ENCODE peak calls at places on chromosomes 7 and 10, in ten cellular contexts. I is spleen; C is fibroblast of lung; L is cardiac muscle cell; K is transverse colon; B is mesenchymal stem cell; H is psoas muscle; Y is CD8-positive, alpha-beta memory T cell; D is heart right ventricle; S is Peyer's patch. E is an unnamed sample.

GRCh38 chr7:132666076-132666775 is 90.0 kb upstream of the PLXNA4 start:
- DNase-seq in L (no peak), D (no peak), S (no peak), Y (no peak), H (no peak), B (peak; percentile 39), I (no peak), K (no peak), C (peak; percentile 8), E (no peak)

GRCh38 chr7:117666019-117666418 is 186.2 kb downstream of the CFTR start:
- DNase-seq in D (no peak), L (no peak), B (peak; percentile 87), H (no peak), I (no peak), C (peak; percentile 59), K (no peak), Y (no peak), S (no peak), E (no peak)

GRCh38 chr7:138008588-138009349 is 6.9 kb upstream of the CREB3L2 start:
- DNase-seq in D (no peak), K (peak; percentile 24), H (no peak), C (peak; percentile 77), S (peak; percentile 60), L (peak; percentile 75), B (peak; percentile 69), Y (peak; percentile 54), I (no peak), E (no peak)

GRCh38 chr7:45584261-45585210 is 10.4 kb downstream of the ADCY1 start:
- DNase-seq in Y (no peak), L (no peak), S (no peak), K (no peak), C (no peak), D (no peak), H (no peak), I (peak; percentile 56), B (no peak), E (no peak)

GRCh38 chr10:30127120-30127541 is 67.7 kb upstream of the JCAD start:
- DNase-seq in S (no peak), B (no peak), K (no peak), Y (no peak), D (no peak), C (peak; percentile 16), I (no peak), L (no peak), H (no peak), E (no peak)

GRCh38 chr7:15822123-15822495 is 135.6 kb upstream of the MEOX2 start:
- DNase-seq in B (no peak), C (no peak), H (no peak), S (no peak), K (no peak), Y (no peak), I (no peak), D (no peak), L (no peak), E (no peak)

GRCh38 chr7:107130487-107131220 is 38.1 kb upstream of the HBP1 start:
- DNase-seq in B (no peak), S (no peak), D (no peak), H (no peak), I (no peak), K (no peak), C (no peak), Y (no peak), L (no peak), E (no peak)

GRCh38 chr10:104396581-104396980 is 42.9 kb downstream of the CFAP58 start:
- DNase-seq in S (no peak), I (no peak), K (no peak), D (no peak), L (no peak), Y (no peak), C (no peak), H (no peak), B (no peak), E (no peak)

GRCh38 chr7:36639826-36640225 is 84.5 kb downstream of the AOAH start:
- DNase-seq in H (no peak), D (no peak), B (no peak), Y (peak; percentile 68), K (peak; percentile 48), I (peak; percentile 87), C (no peak), L (no peak), S (peak; percentile 83), E (no peak)

GRCh38 chr7:116447980-116448839 is 51.3 kb upstream of the CAV2 start:
- DNase-seq in L (no peak), B (no peak), H (no peak), D (no peak), I (no peak), S (no peak), Y (no peak), K (no peak), C (no peak), E (peak; percentile 61)

GRCh38 chr7:92709150-92709549 is 119.0 kb upstream of the FAM133B start:
- DNase-seq in L (no peak), Y (no peak), I (no peak), D (no peak), H (no peak), K (no peak), B (no peak), S (no peak), C (no peak), E (no peak)

GRCh38 chr10:71868192-71868697 is 17.2 kb upstream of the PSAP start:
- DNase-seq in C (peak; percentile 93), D (no peak), Y (no peak), S (peak; percentile 69), I (peak; percentile 77), L (no peak), H (peak; percentile 77), K (peak; percentile 68), B (peak; percentile 90), E (peak; percentile 56)

GRCh38 chr10:86218842-86219241 is 147.8 kb downstream of the GRID1 start:
- DNase-seq in H (peak; percentile 32), B (no peak), D (no peak), K (no peak), I (no peak), Y (no peak), L (no peak), C (no peak), S (no peak), E (no peak)

GRCh38 chr7:34133356-34133982 is 228.1 kb downstream of the BMPER start:
- DNase-seq in L (no peak), S (no peak), I (no peak), D (no peak), C (peak; percentile 79), H (no peak), K (no peak), Y (no peak), B (peak; percentile 98), E (peak; percentile 58)

GRCh38 chr7:27689045-27689877 is 26.6 kb upstream of the HIBADH start:
- DNase-seq in L (peak; percentile 5), Y (no peak), D (no peak), C (no peak), H (no peak), B (peak; percentile 18), I (no peak), K (peak; percentile 17), S (peak; percentile 69), E (no peak)

GRCh38 chr7:98870071-98870651 is 347 bp upstream of the TMEM130 start:
- DNase-seq in L (peak; percentile 39), I (peak; percentile 88), B (peak; percentile 47), S (peak; percentile 69), Y (peak; percentile 65), C (peak; percentile 16), K (peak; percentile 26), D (peak; percentile 39), H (peak; percentile 70), E (peak; percentile 35)

GRCh38 chr7:93115796-93116195 is 2.0 kb downstream of the SAMD9 start:
- DNase-seq in L (no peak), S (no peak), Y (no peak), B (no peak), I (no peak), K (no peak), H (no peak), C (peak; percentile 63), D (no peak), E (no peak)

GRCh38 chr7:73736885-73737284 is 1.7 kb downstream of the ABHD11 start:
- DNase-seq in S (no peak), K (no peak), D (no peak), H (no peak), L (no peak), C (no peak), B (no peak), I (peak; percentile 79), Y (peak; percentile 52), E (no peak)
- H3K4me3 ChIP-seq in S (peak overlapping the region; percentile 71), K (peak overlapping the region; percentile 95), D (no peak overlapping the region), H (no peak overlapping the region), L (no peak overlapping the region), C (no peak overlapping the region), B (no peak overlapping the region), I (no peak overlapping the region), Y (no peak overlapping the region), E (no peak overlapping the region)

GRCh38 chr7:155084021-155084420 is 13.9 kb downstream of the HTR5A start:
- DNase-seq in Y (no peak), D (no peak), B (no peak), L (no peak), C (no peak), K (no peak), H (no peak), S (no peak), I (no peak), E (no peak)

GRCh38 chr7:155090647-155091046 is 20.5 kb downstream of the HTR5A start:
- DNase-seq in S (no peak), D (no peak), H (no peak), L (no peak), K (no peak), C (no peak), I (no peak), B (no peak), Y (no peak), E (no peak)

GRCh38 chr7:155084989-155085388 is 14.9 kb downstream of the HTR5A start:
- DNase-seq in C (no peak), L (no peak), B (no peak), H (no peak), D (no peak), S (no peak), K (no peak), I (no peak), Y (no peak), E (no peak)
- H3K27me3 ChIP-seq in C (no peaks in the 10 kb centered on the region), L (no peaks in the 10 kb centered on the region), B (no peaks in the 10 kb centered on the region), H (peaks cover 19% of the 10 kb centered on the region), D (no peaks in the 10 kb centered on the region), S (no peaks in the 10 kb centered on the region), K (no peaks in the 10 kb centered on the region), I (no peaks in the 10 kb centered on the region), Y (peaks cover 3% of the 10 kb centered on the region), E (no peaks in the 10 kb centered on the region)

GRCh38 chr7:3455826-3456444 is 154.9 kb downstream of the SDK1 start:
- DNase-seq in Y (no peak), D (no peak), B (peak; percentile 64), K (no peak), H (no peak), L (no peak), C (peak; percentile 27), S (no peak), I (no peak), E (no peak)
- H3K9me3 ChIP-seq in Y (no peaks in the 10 kb centered on the region), D (no peaks in the 10 kb centered on the region), B (peaks cover 16% of the 10 kb centered on the region), K (no peaks in the 10 kb centered on the region), H (no peaks in the 10 kb centered on the region), L (no peaks in the 10 kb centered on the region), C (no peaks in the 10 kb centered on the region), S (no peaks in the 10 kb centered on the region), I (no peaks in the 10 kb centered on the region), E (peaks cover 3% of the 10 kb centered on the region)

DNA sequence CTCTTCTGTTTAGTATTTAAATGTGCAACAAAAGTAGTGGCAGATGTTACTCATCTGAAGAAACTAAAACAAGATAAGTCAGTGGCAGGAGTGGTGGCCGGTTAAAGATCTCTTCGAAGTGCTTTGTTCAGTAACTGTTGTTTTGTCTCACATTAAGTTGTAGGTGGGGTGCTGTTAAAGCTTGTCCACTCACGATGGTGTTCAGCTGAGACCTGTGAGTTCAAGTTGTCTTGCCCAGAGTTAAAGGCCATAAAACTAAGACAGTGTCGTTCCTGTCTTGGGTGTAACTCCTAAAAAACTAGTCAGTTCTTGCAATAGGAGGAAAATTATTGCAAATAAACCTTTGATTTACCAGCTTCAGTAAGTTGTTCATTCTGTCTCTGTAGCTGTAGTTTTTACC is 874 bp upstream of the FOXP2 start:
- DNase-seq in C (peak; percentile 30), H (no peak), D (no peak), L (no peak), B (peak; percentile 10), K (no peak), I (no peak), S (no peak), Y (no peak), E (no peak)
- H3K4me3 ChIP-seq in C (no peak overlapping the region), H (peak overlapping the region; percentile 57), D (no peak overlapping the region), L (no peak overlapping the region), B (peak overlapping the region; percentile 83), K (no peak overlapping the region), I (no peak overlapping the region), S (no peak overlapping the region), Y (no peak overlapping the region), E (no peak overlapping the region)